ENCODE peak calls at places on chromosomes 6 and 20, in six cellular contexts. One of them, this sample, is unnamed.

GRCh38 chr6:51028271-51028670 is 209.6 kb downstream of the TFAP2B start:
- DNase-seq in upper lobe of right lung: no peak
- DNase-seq in SJSA1: no peak
- DNase-seq in neuronal stem cell: no peak
- DNase-seq in GM23248: no peak
- DNase-seq in A673: no peak
- DNase-seq in this sample: no peak

GRCh38 chr6:107228754-107229153 is 113.4 kb upstream of the BEND3 start:
- DNase-seq in upper lobe of right lung: no peak
- DNase-seq in SJSA1: no peak
- DNase-seq in neuronal stem cell: no peak
- DNase-seq in GM23248: no peak
- DNase-seq in A673: no peak
- DNase-seq in this sample: no peak

GRCh38 chr6:148240463-148240845 is 102.2 kb upstream of the SASH1 start:
- DNase-seq in upper lobe of right lung: no peak
- DNase-seq in SJSA1: no peak
- DNase-seq in neuronal stem cell: no peak
- DNase-seq in GM23248: peak; percentile 95
- DNase-seq in A673: no peak
- DNase-seq in this sample: no peak

GRCh38 chr6:46381579-46381978 is 109.7 kb downstream of the RCAN2 start:
- DNase-seq in upper lobe of right lung: no peak
- DNase-seq in SJSA1: no peak
- DNase-seq in neuronal stem cell: no peak
- DNase-seq in GM23248: no peak
- DNase-seq in A673: no peak
- DNase-seq in this sample: no peak

GRCh38 chr6:169172435-169172834 is 81.2 kb downstream of the THBS2 start:
- DNase-seq in upper lobe of right lung: no peak
- DNase-seq in SJSA1: peak; percentile 91
- DNase-seq in neuronal stem cell: no peak
- DNase-seq in GM23248: peak; percentile 94
- DNase-seq in A673: no peak
- DNase-seq in this sample: no peak

GRCh38 chr20:24665196-24665595 is 195.8 kb downstream of the SYNDIG1 start:
- DNase-seq in upper lobe of right lung: no peak
- DNase-seq in SJSA1: no peak
- DNase-seq in neuronal stem cell: no peak
- DNase-seq in GM23248: no peak
- DNase-seq in A673: no peak
- DNase-seq in this sample: no peak

GRCh38 chr6:49326337-49326736 is 136.7 kb downstream of the MMUT start:
- DNase-seq in upper lobe of right lung: no peak
- DNase-seq in SJSA1: no peak
- DNase-seq in neuronal stem cell: no peak
- DNase-seq in GM23248: peak; percentile 68
- DNase-seq in A673: peak; percentile 30
- DNase-seq in this sample: no peak

GRCh38 chr6:37745748-37746147 is 48.1 kb upstream of the MDGA1 start:
- DNase-seq in upper lobe of right lung: no peak
- DNase-seq in SJSA1: no peak
- DNase-seq in neuronal stem cell: no peak
- DNase-seq in GM23248: no peak
- DNase-seq in A673: no peak
- DNase-seq in this sample: no peak

GRCh38 chr20:32251470-32251869 is 26.0 kb upstream of the KIF3B start:
- DNase-seq in upper lobe of right lung: no peak
- DNase-seq in SJSA1: no peak
- DNase-seq in neuronal stem cell: no peak
- DNase-seq in GM23248: no peak
- DNase-seq in A673: no peak
- DNase-seq in this sample: no peak

GRCh38 chr6:63434936-63435335 is 115.2 kb upstream of the LGSN start:
- DNase-seq in upper lobe of right lung: no peak
- DNase-seq in SJSA1: no peak
- DNase-seq in neuronal stem cell: no peak
- DNase-seq in GM23248: no peak
- DNase-seq in A673: no peak
- DNase-seq in this sample: no peak

GRCh38 chr20:36573798-36574277 is 441 bp downstream of the TGIF2 start:
- DNase-seq in upper lobe of right lung: peak; percentile 78
- DNase-seq in SJSA1: peak; percentile 49
- DNase-seq in neuronal stem cell: no peak
- DNase-seq in GM23248: peak; percentile 33
- DNase-seq in A673: peak; percentile 64
- DNase-seq in this sample: no peak

GRCh38 chr20:19783966-19784401 is 25.9 kb downstream of the RIN2 start:
- DNase-seq in upper lobe of right lung: peak; percentile 65
- DNase-seq in SJSA1: peak; percentile 65
- DNase-seq in neuronal stem cell: no peak
- DNase-seq in GM23248: peak; percentile 44
- DNase-seq in A673: no peak
- DNase-seq in this sample: peak; percentile 28

GRCh38 chr20:17992847-17993508 is 24.2 kb downstream of the MGME1 start:
- DNase-seq in upper lobe of right lung: no peak
- DNase-seq in SJSA1: no peak
- DNase-seq in neuronal stem cell: no peak
- DNase-seq in GM23248: no peak
- DNase-seq in A673: no peak
- DNase-seq in this sample: no peak

GRCh38 chr6:133286765-133287164 is 45.6 kb downstream of the EYA4 start:
- DNase-seq in upper lobe of right lung: no peak
- DNase-seq in SJSA1: no peak
- DNase-seq in neuronal stem cell: no peak
- DNase-seq in GM23248: peak; percentile 15
- DNase-seq in A673: peak; percentile 80
- DNase-seq in this sample: no peak

GRCh38 chr6:137076277-137077068 is 31.7 kb upstream of the IL20RA start:
- DNase-seq in upper lobe of right lung: peak; percentile 81
- DNase-seq in SJSA1: peak; percentile 61
- DNase-seq in neuronal stem cell: peak; percentile 11
- DNase-seq in GM23248: peak; percentile 82
- DNase-seq in A673: peak; percentile 70
- DNase-seq in this sample: peak; percentile 87

GRCh38 chr6:72042088-72042487 is 155.7 kb downstream of the RIMS1 start:
- DNase-seq in upper lobe of right lung: no peak
- DNase-seq in SJSA1: no peak
- DNase-seq in neuronal stem cell: no peak
- DNase-seq in GM23248: peak; percentile 44
- DNase-seq in A673: peak; percentile 23
- DNase-seq in this sample: no peak

GRCh38 chr6:327538-328183 is 35.4 kb downstream of the DUSP22 start:
- DNase-seq in upper lobe of right lung: peak; percentile 69
- DNase-seq in SJSA1: no peak
- DNase-seq in neuronal stem cell: no peak
- DNase-seq in GM23248: peak; percentile 68
- DNase-seq in A673: no peak
- DNase-seq in this sample: no peak

GRCh38 chr6:131083687-131084086 is 20.6 kb upstream of the EPB41L2 start:
- DNase-seq in upper lobe of right lung: no peak
- DNase-seq in SJSA1: no peak
- DNase-seq in neuronal stem cell: no peak
- DNase-seq in GM23248: no peak
- DNase-seq in A673: no peak
- DNase-seq in this sample: no peak

GRCh38 chr20:815914-816606 is 17.5 kb upstream of the FAM110A start:
- DNase-seq in upper lobe of right lung: peak; percentile 76
- DNase-seq in SJSA1: no peak
- DNase-seq in neuronal stem cell: peak; percentile 83
- DNase-seq in GM23248: peak; percentile 61
- DNase-seq in A673: peak; percentile 70
- DNase-seq in this sample: peak; percentile 61

GRCh38 chr20:35306931-35307517 is 14.8 kb upstream of the FAM83C start:
- DNase-seq in upper lobe of right lung: no peak
- DNase-seq in SJSA1: peak; percentile 83
- DNase-seq in neuronal stem cell: peak; percentile 36
- DNase-seq in GM23248: peak; percentile 76
- DNase-seq in A673: peak; percentile 78
- DNase-seq in this sample: peak; percentile 76

GRCh38 chr6:57135885-57136284 is 36.2 kb upstream of the BAG2 start:
- DNase-seq in upper lobe of right lung: no peak
- DNase-seq in SJSA1: no peak
- DNase-seq in neuronal stem cell: no peak
- DNase-seq in GM23248: peak; percentile 21
- DNase-seq in A673: no peak
- DNase-seq in this sample: no peak

DNA sequence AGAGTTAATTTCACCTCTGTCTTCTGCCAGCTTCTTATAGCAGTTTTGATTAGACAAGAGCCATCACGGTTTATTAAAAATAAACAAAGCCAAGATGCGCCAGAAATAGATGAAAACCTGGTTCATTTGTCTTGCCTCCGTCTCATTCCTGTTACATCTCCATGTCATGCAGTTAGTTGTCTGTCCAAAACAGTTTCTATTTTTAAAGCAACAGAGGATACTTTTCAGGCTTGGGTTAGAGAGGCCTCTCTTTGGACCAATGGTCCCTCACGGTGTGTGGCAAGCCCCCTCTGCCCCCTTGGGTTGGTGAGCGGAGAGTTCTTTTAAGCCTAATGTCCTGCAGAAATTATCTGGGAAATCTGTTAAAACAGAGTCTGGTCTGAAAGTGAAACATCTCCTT is 64.3 kb downstream of the ZDHHC14 start:
- DNase-seq in upper lobe of right lung: no peak
- DNase-seq in SJSA1: no peak
- DNase-seq in neuronal stem cell: no peak
- DNase-seq in GM23248: no peak
- DNase-seq in A673: no peak
- DNase-seq in this sample: no peak
- H3K4me1 ChIP-seq in upper lobe of right lung: no peaks in the 10 kb centered on the region
- H3K4me1 ChIP-seq in SJSA1: peaks cover 26% of the 10 kb centered on the region
- H3K4me1 ChIP-seq in neuronal stem cell: no peaks in the 10 kb centered on the region
- H3K4me1 ChIP-seq in GM23248: peaks cover 4% of the 10 kb centered on the region
- H3K4me1 ChIP-seq in A673: no peaks in the 10 kb centered on the region
- H3K4me1 ChIP-seq in this sample: no peaks in the 10 kb centered on the region

GRCh38 chr6:11078266-11078665 is 15.4 kb upstream of the SMIM13 start:
- DNase-seq in upper lobe of right lung: no peak
- DNase-seq in SJSA1: no peak
- DNase-seq in neuronal stem cell: no peak
- DNase-seq in GM23248: no peak
- DNase-seq in A673: no peak
- DNase-seq in this sample: no peak
- H3K27ac ChIP-seq in upper lobe of right lung: no peak overlapping the region
- H3K27ac ChIP-seq in SJSA1: no peak overlapping the region
- H3K27ac ChIP-seq in neuronal stem cell: no peak overlapping the region
- H3K27ac ChIP-seq in GM23248: no peak overlapping the region
- H3K27ac ChIP-seq in A673: no peak overlapping the region
- H3K27ac ChIP-seq in this sample: no peak overlapping the region

GRCh38 chr6:35737413-35738211 is 780 bp downstream of the ARMC12 start:
- DNase-seq in upper lobe of right lung: no peak
- DNase-seq in SJSA1: no peak
- DNase-seq in neuronal stem cell: no peak
- DNase-seq in GM23248: peak; percentile 86
- DNase-seq in A673: peak; percentile 89
- DNase-seq in this sample: no peak

GRCh38 chr6:35736293-35736894 is 438 bp upstream of the ARMC12 start:
- DNase-seq in upper lobe of right lung: peak; percentile 84
- DNase-seq in SJSA1: peak; percentile 63
- DNase-seq in neuronal stem cell: peak; percentile 78
- DNase-seq in GM23248: peak; percentile 53
- DNase-seq in A673: peak; percentile 86
- DNase-seq in this sample: peak; percentile 81

GRCh38 chr6:35735452-35735851 is 1.4 kb upstream of the ARMC12 start:
- DNase-seq in upper lobe of right lung: no peak
- DNase-seq in SJSA1: no peak
- DNase-seq in neuronal stem cell: no peak
- DNase-seq in GM23248: no peak
- DNase-seq in A673: no peak
- DNase-seq in this sample: no peak

GRCh38 chr6:35739645-35740517 is 3.0 kb downstream of the ARMC12 start:
- DNase-seq in upper lobe of right lung: no peak
- DNase-seq in SJSA1: no peak
- DNase-seq in neuronal stem cell: no peak
- DNase-seq in GM23248: no peak
- DNase-seq in A673: peak; percentile 36
- DNase-seq in this sample: no peak

GRCh38 chr6:35736982-35737412 is at the start of gene ARMC12:
- DNase-seq in upper lobe of right lung: no peak
- DNase-seq in SJSA1: no peak
- DNase-seq in neuronal stem cell: no peak
- DNase-seq in GM23248: no peak
- DNase-seq in A673: no peak
- DNase-seq in this sample: no peak
- H3K4me1 ChIP-seq in upper lobe of right lung: peaks cover 23% of the 10 kb centered on the region
- H3K4me1 ChIP-seq in SJSA1: peaks cover 2% of the 10 kb centered on the region
- H3K4me1 ChIP-seq in neuronal stem cell: peaks cover 39% of the 10 kb centered on the region
- H3K4me1 ChIP-seq in GM23248: peaks cover 6% of the 10 kb centered on the region
- H3K4me1 ChIP-seq in A673: peaks cover 17% of the 10 kb centered on the region
- H3K4me1 ChIP-seq in this sample: peaks cover 44% of the 10 kb centered on the region

GRCh38 chr6:143395699-143396098 is 54.8 kb downstream of the ADAT2 start:
- DNase-seq in upper lobe of right lung: no peak
- DNase-seq in SJSA1: no peak
- DNase-seq in neuronal stem cell: no peak
- DNase-seq in GM23248: no peak
- DNase-seq in A673: no peak
- DNase-seq in this sample: no peak
- H3K27ac ChIP-seq in upper lobe of right lung: no peak overlapping the region
- H3K27ac ChIP-seq in SJSA1: no peak overlapping the region
- H3K27ac ChIP-seq in neuronal stem cell: no peak overlapping the region
- H3K27ac ChIP-seq in GM23248: no peak overlapping the region
- H3K27ac ChIP-seq in A673: no peak overlapping the region
- H3K27ac ChIP-seq in this sample: no peak overlapping the region

GRCh38 chr6:44193307-44193910 is 23.3 kb upstream of the MYMX start:
- DNase-seq in upper lobe of right lung: no peak
- DNase-seq in SJSA1: no peak
- DNase-seq in neuronal stem cell: no peak
- DNase-seq in GM23248: no peak
- DNase-seq in A673: no peak
- DNase-seq in this sample: no peak

GRCh38 chr6:44189257-44189656 is 27.5 kb upstream of the MYMX start:
- DNase-seq in upper lobe of right lung: peak; percentile 25
- DNase-seq in SJSA1: no peak
- DNase-seq in neuronal stem cell: no peak
- DNase-seq in GM23248: no peak
- DNase-seq in A673: no peak
- DNase-seq in this sample: no peak

GRCh38 chr6:44192428-44193041 is 24.2 kb upstream of the MYMX start:
- DNase-seq in upper lobe of right lung: no peak
- DNase-seq in SJSA1: no peak
- DNase-seq in neuronal stem cell: no peak
- DNase-seq in GM23248: no peak
- DNase-seq in A673: no peak
- DNase-seq in this sample: no peak

GRCh38 chr6:44188819-44189218 is 27.9 kb upstream of the MYMX start:
- DNase-seq in upper lobe of right lung: no peak
- DNase-seq in SJSA1: no peak
- DNase-seq in neuronal stem cell: no peak
- DNase-seq in GM23248: no peak
- DNase-seq in A673: no peak
- DNase-seq in this sample: no peak

DNA sequence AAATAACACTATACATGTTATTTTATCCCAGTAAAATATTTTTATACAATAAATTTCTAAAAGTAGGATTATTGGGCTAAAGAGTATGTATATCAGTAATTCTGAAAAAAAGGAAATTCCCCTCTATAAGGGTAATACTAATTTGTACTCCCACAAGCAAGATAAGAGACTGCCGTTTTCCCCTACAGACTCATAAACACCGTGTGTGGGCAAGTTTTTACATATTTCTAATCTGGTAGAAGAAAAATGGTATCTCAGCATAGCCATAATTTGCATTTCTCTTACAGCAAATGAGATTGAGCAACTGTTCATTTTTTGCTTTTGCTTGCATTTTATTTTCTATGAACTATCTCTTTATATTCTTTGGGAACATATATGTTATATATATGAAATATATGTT is 26.0 kb upstream of the MYMX start:
- DNase-seq in upper lobe of right lung: no peak
- DNase-seq in SJSA1: no peak
- DNase-seq in neuronal stem cell: no peak
- DNase-seq in GM23248: no peak
- DNase-seq in A673: no peak
- DNase-seq in this sample: no peak
- H3K4me1 ChIP-seq in upper lobe of right lung: peaks cover 3% of the 10 kb centered on the region
- H3K4me1 ChIP-seq in SJSA1: no peaks in the 10 kb centered on the region
- H3K4me1 ChIP-seq in neuronal stem cell: peaks cover 17% of the 10 kb centered on the region
- H3K4me1 ChIP-seq in GM23248: no peaks in the 10 kb centered on the region
- H3K4me1 ChIP-seq in A673: no peaks in the 10 kb centered on the region
- H3K4me1 ChIP-seq in this sample: no peaks in the 10 kb centered on the region